ENCODE peak calls at places on chromosomes 1 and 21, in ten cellular contexts. G is Jurkat, Clone E6-1; S is AG04450; M is iris pigment epithelial cell; A is cardiac muscle cell; H is substantia nigra; L is caudate nucleus; K is SK-N-DZ; O is SW 1271; U is mesendoderm. F is an unnamed sample.

GRCh38 chr1:8780405-8780804 is 37.0 kb downstream of the RERE start:
- DNase-seq in H (no peak), A (no peak), M (no peak), S (no peak), O (no peak), L (no peak), K (no peak), G (no peak), U (no peak), F (no peak)

GRCh38 chr1:4117196-4117595 is 217.1 kb upstream of the C1orf174 start:
- DNase-seq in K (no peak), L (no peak), U (no peak), H (no peak), G (no peak), M (no peak), A (no peak), O (no peak), S (no peak), F (no peak)

GRCh38 chr1:43439121-43439581 is 14.6 kb downstream of the HYI start:
- DNase-seq in K (no peak), S (no peak), L (no peak), H (no peak), M (no peak), O (no peak), U (no peak), A (no peak), G (no peak), F (no peak)

GRCh38 chr1:11806307-11806936 is 431 bp downstream of the CLCN6 start:
- DNase-seq in L (peak), U (peak), H (no peak), S (no peak), A (no peak), O (no peak), G (no peak), K (no peak), M (peak), F (no peak)

GRCh38 chr1:61887921-61888564 is 145.8 kb downstream of the PATJ start:
- DNase-seq in A (no peak), H (no peak), L (no peak), M (peak), U (no peak), G (no peak), O (no peak), K (no peak), S (no peak), F (no peak)

GRCh38 chr1:156359973-156360372 is 9.0 kb upstream of the RHBG start:
- DNase-seq in A (peak), M (peak), H (no peak), S (no peak), L (no peak), O (no peak), K (peak), G (no peak), U (peak), F (no peak)

GRCh38 chr1:180932373-180932772 is 19.7 kb downstream of the KIAA1614 start:
- DNase-seq in A (no peak), G (no peak), M (no peak), O (no peak), K (no peak), L (no peak), H (no peak), S (no peak), U (no peak), F (no peak)

GRCh38 chr1:180267761-180268555 is 37.9 kb downstream of the LHX4 start:
- DNase-seq in U (no peak), A (no peak), O (no peak), G (no peak), S (no peak), L (no peak), K (no peak), H (no peak), M (no peak), F (no peak)

GRCh38 chr1:35573776-35574654 is 901 bp downstream of the TFAP2E start:
- DNase-seq in S (no peak), H (no peak), K (no peak), L (no peak), A (no peak), O (no peak), G (no peak), M (no peak), U (no peak), F (no peak)

GRCh38 chr1:228367798-228368791 is 38.5 kb downstream of the TRIM11 start:
- DNase-seq in O (no peak), A (peak), U (peak), L (no peak), G (no peak), M (no peak), K (no peak), H (no peak), S (no peak), F (no peak)

GRCh38 chr1:156860639-156861423 is at the start of gene NTRK1:
- DNase-seq in L (no peak), S (no peak), H (no peak), O (no peak), A (peak), M (peak), U (peak), G (peak), K (peak), F (no peak)

GRCh38 chr21:35257413-35257812 is 208.3 kb upstream of the RUNX1 start:
- DNase-seq in L (no peak), A (no peak), G (no peak), K (no peak), M (peak), S (peak), U (no peak), H (no peak), O (peak), F (peak)

GRCh38 chr1:54968581-54968980 is 11.8 kb upstream of the TMEM61 start:
- DNase-seq in G (no peak), L (no peak), O (no peak), M (no peak), U (no peak), S (no peak), A (no peak), K (no peak), H (no peak), F (no peak)

GRCh38 chr1:67766117-67766978 is 66.9 kb downstream of the GNG12 start:
- DNase-seq in U (peak), A (peak), K (peak), L (peak), M (peak), H (no peak), O (no peak), S (peak), G (peak), F (peak)

GRCh38 chr1:37478451-37478871 is 4.1 kb downstream of the ZC3H12A start:
- DNase-seq in G (no peak), H (no peak), A (no peak), S (no peak), M (peak), U (no peak), O (no peak), K (no peak), L (no peak), F (no peak)

GRCh38 chr1:27382950-27383627 is at the start of gene CD164L2:
- DNase-seq in U (peak), L (no peak), H (no peak), M (no peak), S (no peak), A (peak), K (no peak), O (no peak), G (no peak), F (no peak)

GRCh38 chr21:15164678-15165303 is 100.0 kb upstream of the NRIP1 start:
- DNase-seq in K (no peak), M (no peak), A (no peak), U (no peak), S (no peak), G (no peak), H (no peak), L (no peak), O (no peak), F (no peak)

GRCh38 chr1:20141466-20141865 is 2.3 kb downstream of the PLA2G2F start:
- DNase-seq in H (no peak), M (no peak), U (no peak), O (no peak), K (no peak), L (no peak), A (no peak), G (no peak), S (no peak), F (no peak)

F was measured in occipital lobe.